ENCODE peak calls at places on chromosomes 13 and 19, in seven cellular contexts. L is activated B cell treated with CpG ODN at 0.5 μM for 24 hours; M is AG10803; R is activated CD4-positive, alpha-beta T cell treated with anti-CD3 and anti-CD28 coated beads, Interleukin-2, amount 10 ng/mL, durations not matched to agents 24 days and 14 days; C is foreskin fibroblast; K is hippocampal formation; Z is fibroblast of mammary gland. O is an unnamed sample.

GRCh38 chr19:16880884-16881554 is 7.8 kb upstream of the F2RL3 start:
- DNase-seq in R (no peak), M (no peak), K (no peak), Z (no peak), C (no peak), L (no peak), O (no peak)

GRCh38 chr19:13022111-13022858 is 27.0 kb downstream of the NFIX start:
- DNase-seq in C (peak), K (peak), Z (peak), R (no peak), L (no peak), M (peak), O (no peak)

GRCh38 chr13:108060111-108060510 is 155.2 kb downstream of the LIG4 start:
- DNase-seq in K (no peak), M (no peak), R (no peak), C (no peak), L (no peak), Z (no peak), O (no peak)

GRCh38 chr19:29940971-29941585 is 961 bp upstream of the URI1 start:
- DNase-seq in R (no peak), C (no peak), Z (no peak), K (no peak), L (no peak), M (no peak), O (no peak)

GRCh38 chr19:1279782-1280341 is 4.5 kb downstream of the FAM174C start:
- DNase-seq in R (peak), M (peak), K (peak), C (peak), L (peak), Z (peak), O (peak)

GRCh38 chr13:59340151-59340550 is 823.6 kb downstream of the DIAPH3 start:
- DNase-seq in K (no peak), M (no peak), R (no peak), L (no peak), C (no peak), Z (no peak), O (no peak)

GRCh38 chr19:14058182-14059092 is 3.4 kb downstream of the PALM3 start:
- DNase-seq in C (no peak), Z (no peak), M (no peak), L (no peak), K (no peak), R (no peak), O (no peak)

GRCh38 chr19:31276831-31277230 is 72.4 kb downstream of the TSHZ3 start:
- DNase-seq in K (no peak), M (no peak), L (no peak), Z (no peak), R (no peak), C (no peak), O (no peak)

GRCh38 chr13:49878682-49879081 is 57.5 kb downstream of the SPRYD7 start:
- DNase-seq in L (no peak), Z (no peak), K (no peak), R (no peak), C (no peak), M (no peak), O (no peak)

GRCh38 chr13:91809161-91809560 is 410.7 kb downstream of the GPC5 start:
- DNase-seq in Z (no peak), C (no peak), M (no peak), K (no peak), R (no peak), L (no peak), O (no peak)

GRCh38 chr13:49716615-49717014 is 25.3 kb upstream of the EBPL start:
- DNase-seq in C (no peak), R (no peak), Z (no peak), K (no peak), L (no peak), M (no peak), O (no peak)

GRCh38 chr19:35462476-35462953 is 14.5 kb downstream of the FFAR2 start:
- DNase-seq in L (peak), K (peak), Z (no peak), C (no peak), M (no peak), R (peak), O (no peak)

GRCh38 chr19:12092065-12092867 is 27.7 kb downstream of the ZNF844 start:
- DNase-seq in R (peak), L (peak), K (peak), C (peak), M (peak), Z (peak), O (peak)

GRCh38 chr13:19618925-19619324 is 14.5 kb upstream of the MPHOSPH8 start:
- DNase-seq in M (peak), L (no peak), Z (peak), R (peak), K (no peak), C (peak), O (peak)

O was measured in fibroblast of pulmonary artery.